ENCODE peak calls at places on chromosome 3, in nine cellular contexts. L, E, I, W, R, U, K, T and D are unnamed samples.

GRCh38 chr3:150013801-150014200 is 43.1 kb upstream of the PFN2 start:
- DNase-seq in E (no peak), R (no peak), K (no peak), W (no peak), I (no peak), L (no peak), U (no peak), T (no peak), D (no peak)

GRCh38 chr3:153290278-153291015 is 128.4 kb downstream of the RAP2B start:
- DNase-seq in K (no peak), T (no peak), E (no peak), U (no peak), L (peak), I (no peak), W (no peak), R (peak), D (no peak)

GRCh38 chr3:101223016-101223415 is 97.4 kb downstream of the IMPG2 start:
- DNase-seq in U (no peak), E (no peak), K (no peak), I (no peak), T (no peak), W (no peak), L (no peak), R (no peak), D (no peak)

GRCh38 chr3:27590437-27591320 is 106.5 kb upstream of the SLC4A7 start:
- DNase-seq in R (no peak), W (no peak), K (no peak), T (no peak), U (no peak), E (peak), I (no peak), L (no peak), D (no peak)

GRCh38 chr3:25306066-25306465 is 122.0 kb upstream of the RARB start:
- DNase-seq in R (no peak), L (no peak), I (no peak), W (no peak), K (no peak), T (no peak), U (no peak), E (no peak), D (no peak)

GRCh38 chr3:18045296-18045880 is 303.0 kb upstream of the TBC1D5 start:
- DNase-seq in L (no peak), U (no peak), T (no peak), W (no peak), E (no peak), K (no peak), R (no peak), I (no peak), D (no peak)

GRCh38 chr3:52830535-52831258 is at the start of gene ITIH4:
- DNase-seq in R (peak), W (no peak), L (no peak), I (no peak), U (no peak), K (no peak), E (no peak), T (no peak), D (no peak)

GRCh38 chr3:72299321-72299802 is 514.4 kb upstream of the PROK2 start:
- DNase-seq in L (no peak), E (no peak), I (no peak), U (no peak), W (no peak), T (no peak), K (no peak), R (no peak), D (no peak)

GRCh38 chr3:37763338-37763737 is 98.3 kb upstream of the CTDSPL start:
- DNase-seq in R (no peak), T (no peak), K (no peak), L (no peak), U (no peak), W (no peak), I (no peak), E (no peak), D (no peak)

GRCh38 chr3:170496026-170496867 is 77.6 kb downstream of the CLDN11 start:
- DNase-seq in I (no peak), K (no peak), U (no peak), E (no peak), L (no peak), R (no peak), W (no peak), T (no peak), D (no peak)

GRCh38 chr3:189500798-189501495 is 130.2 kb upstream of the TP63 start:
- DNase-seq in K (no peak), E (no peak), R (no peak), T (no peak), L (no peak), U (no peak), I (no peak), W (no peak), D (no peak)

GRCh38 chr3:43176666-43177065 is 70.8 kb upstream of the POMGNT2 start:
- DNase-seq in L (no peak), I (no peak), U (no peak), E (no peak), T (no peak), K (no peak), W (no peak), R (no peak), D (no peak)

GRCh38 chr3:151795276-151795675 is 18.6 kb upstream of the AADAC start:
- DNase-seq in E (peak), T (no peak), L (no peak), U (no peak), K (no peak), I (no peak), W (no peak), R (no peak), D (no peak)

GRCh38 chr3:52971895-52972294 is 74.0 kb downstream of the SFMBT1 start:
- DNase-seq in E (no peak), T (no peak), R (no peak), L (no peak), K (no peak), I (no peak), W (no peak), U (no peak), D (no peak)

GRCh38 chr3:118098818-118099217 is 935.8 kb downstream of the IGSF11 start:
- DNase-seq in K (no peak), L (no peak), E (no peak), W (no peak), U (no peak), R (no peak), T (no peak), I (no peak), D (no peak)

GRCh38 chr3:133591271-133591742 is 17.8 kb downstream of the CDV3 start:
- DNase-seq in L (no peak), U (no peak), E (no peak), K (no peak), R (no peak), I (no peak), W (no peak), T (no peak), D (no peak)

GRCh38 chr3:159200176-159200575 is 398.3 kb downstream of the MFSD1 start:
- DNase-seq in L (no peak), W (no peak), E (peak), T (no peak), K (no peak), I (no peak), U (no peak), R (no peak), D (peak)

GRCh38 chr3:46708401-46709146 is 7.4 kb downstream of the TMIE start:
- DNase-seq in L (no peak), W (no peak), T (no peak), I (no peak), U (no peak), R (no peak), E (no peak), K (no peak), D (no peak)

GRCh38 chr3:133568294-133569014 is 5.0 kb upstream of the CDV3 start:
- DNase-seq in U (no peak), I (no peak), T (no peak), R (no peak), L (no peak), K (no peak), W (no peak), E (peak), D (peak)

GRCh38 chr3:131735121-131735520 is 232.3 kb upstream of the MRPL3 start:
- DNase-seq in I (no peak), T (no peak), E (no peak), R (no peak), U (no peak), W (no peak), L (no peak), K (no peak), D (peak)

GRCh38 chr3:105862217-105862616 is 6.6 kb downstream of the CBLB start:
- DNase-seq in L (no peak), T (no peak), R (no peak), E (no peak), W (no peak), U (no peak), K (no peak), I (no peak), D (no peak)

GRCh38 chr3:172063456-172064432 is 24.4 kb downstream of the FNDC3B start:
- DNase-seq in E (no peak), U (no peak), I (no peak), T (no peak), R (no peak), L (no peak), K (no peak), W (no peak), D (no peak)

GRCh38 chr3:69718832-69719231 is 20.4 kb upstream of the MITF start:
- DNase-seq in I (no peak), W (no peak), L (no peak), K (no peak), U (no peak), R (no peak), T (no peak), E (no peak), D (no peak)

GRCh38 chr3:144059481-144059880 is 87.9 kb downstream of the DIPK2A start:
- DNase-seq in W (no peak), L (no peak), U (no peak), I (no peak), R (no peak), E (no peak), K (no peak), T (no peak), D (no peak)

GRCh38 chr3:13163848-13164382 is 90.7 kb upstream of the IQSEC1 start:
- DNase-seq in T (no peak), U (no peak), R (no peak), I (no peak), W (no peak), E (no peak), K (no peak), L (no peak), D (no peak)

GRCh38 chr3:104503022-104503421 is 863.7 kb upstream of the ALCAM start:
- DNase-seq in W (no peak), T (no peak), U (no peak), L (no peak), R (no peak), K (no peak), E (no peak), I (no peak), D (no peak)